ENCODE peak calls at places on chromosomes 6 and 20, in five cellular contexts. C is DND-41, K is psoas muscle, Y is lower lobe of right lung, R is bronchial epithelial cell. P is an unnamed sample.

GRCh38 chr20:19944772-19945459 is 72.2 kb upstream of the NAA20 start:
- DNase-seq in K (no peak), Y (no peak), C (no peak), R (no peak), P (peak)

GRCh38 chr6:3356056-3356823 is 97.5 kb downstream of the PSMG4 start:
- DNase-seq in Y (peak), C (peak), R (peak), K (peak), P (peak)

GRCh38 chr6:159941286-159942113 is 27.4 kb upstream of the IGF2R start:
- DNase-seq in C (peak), K (no peak), R (peak), Y (no peak), P (peak)

GRCh38 chr20:57594092-57594911 is 25.9 kb downstream of the ZBP1 start:
- DNase-seq in C (peak), K (peak), R (no peak), Y (peak), P (peak)

GRCh38 chr6:67047996-67048395 is 1341.0 kb upstream of the EYS start:
- DNase-seq in R (no peak), C (no peak), Y (no peak), K (no peak), P (no peak)

GRCh38 chr6:69918766-69919165 is 52.4 kb downstream of the COL19A1 start:
- DNase-seq in K (no peak), R (no peak), Y (no peak), C (no peak), P (no peak)

GRCh38 chr6:52423971-52424381 is 3.8 kb downstream of the EFHC1 start:
- DNase-seq in C (no peak), Y (no peak), R (peak), K (no peak), P (no peak)

GRCh38 chr6:18680842-18681241 is 293.7 kb downstream of the RNF144B start:
- DNase-seq in Y (no peak), K (no peak), C (no peak), R (peak), P (no peak)

GRCh38 chr20:59190509-59190908 is 26.9 kb downstream of the ZNF831 start:
- DNase-seq in K (no peak), R (no peak), Y (no peak), C (no peak), P (no peak)

GRCh38 chr20:49575551-49576060 is 7.7 kb upstream of the PTGIS start:
- DNase-seq in K (peak), R (no peak), C (no peak), Y (no peak), P (no peak)

GRCh38 chr6:169235286-169235685 is 18.4 kb downstream of the THBS2 start:
- DNase-seq in R (no peak), Y (no peak), C (no peak), K (no peak), P (no peak)

GRCh38 chr20:2559641-2560040 is 23.3 kb downstream of the TMC2 start:
- DNase-seq in Y (no peak), R (no peak), K (no peak), C (no peak), P (no peak)

GRCh38 chr20:63750807-63751470 is 11.4 kb downstream of the SLC2A4RG start:
- DNase-seq in Y (no peak), R (no peak), K (no peak), C (peak), P (no peak)

GRCh38 chr6:71349395-71349794 is 60.8 kb downstream of the OGFRL1 start:
- DNase-seq in R (peak), C (no peak), Y (no peak), K (no peak), P (peak)

GRCh38 chr20:63103402-63104311 is 96.9 kb upstream of the BHLHE23 start:
- DNase-seq in K (peak), R (no peak), Y (peak), C (no peak), P (no peak)

GRCh38 chr6:25056130-25056529 is 120.4 kb upstream of the RIPOR2 start:
- DNase-seq in C (peak), R (no peak), K (no peak), Y (peak), P (peak)

GRCh38 chr6:7087491-7087979 is 20.2 kb upstream of the RREB1 start:
- DNase-seq in C (peak), R (no peak), Y (no peak), K (no peak), P (peak)

GRCh38 chr20:7637184-7637583 is 303.1 kb downstream of the HAO1 start:
- DNase-seq in R (no peak), Y (no peak), K (no peak), C (peak), P (no peak)

GRCh38 chr6:144804246-144804790 is 519.2 kb downstream of the UTRN start:
- DNase-seq in Y (no peak), R (no peak), K (no peak), C (no peak), P (no peak)

GRCh38 chr6:80179691-80180090 is 73.2 kb downstream of the BCKDHB start:
- DNase-seq in K (no peak), C (no peak), Y (no peak), R (peak), P (no peak)

GRCh38 chr20:56765172-56766073 is 136.3 kb downstream of the TFAP2C start:
- DNase-seq in Y (no peak), R (peak), C (no peak), K (no peak), P (no peak)

GRCh38 chr6:100240798-100241197 is 223.9 kb downstream of the SIM1 start:
- DNase-seq in C (no peak), R (peak), Y (no peak), K (no peak), P (no peak)

GRCh38 chr6:166786704-166787293 is 159.7 kb upstream of the RPS6KA2 start:
- DNase-seq in R (peak), K (no peak), C (peak), Y (no peak), P (peak)

GRCh38 chr6:139017227-139017626 is 11.3 kb upstream of the ABRACL start:
- DNase-seq in R (no peak), K (no peak), Y (no peak), C (no peak), P (no peak)

GRCh38 chr20:35766843-35767242 is 5.0 kb upstream of the PHF20 start:
- DNase-seq in K (no peak), Y (no peak), C (no peak), R (no peak), P (no peak)

GRCh38 chr6:2464641-2465040 is 219.2 kb upstream of the GMDS start:
- DNase-seq in K (no peak), C (no peak), Y (no peak), R (no peak), P (no peak)

GRCh38 chr6:152099816-152100618 is 292.5 kb downstream of the ESR1 start:
- DNase-seq in K (peak), C (no peak), R (peak), Y (peak), P (no peak)

GRCh38 chr6:152098683-152099082 is 291.2 kb downstream of the ESR1 start:
- DNase-seq in R (no peak), C (no peak), Y (no peak), K (no peak), P (no peak)

GRCh38 chr6:152094992-152095592 is 287.6 kb downstream of the ESR1 start:
- DNase-seq in C (no peak), K (peak), R (peak), Y (peak), P (no peak)

GRCh38 chr6:152094276-152094675 is 286.8 kb downstream of the ESR1 start:
- DNase-seq in R (no peak), K (no peak), Y (no peak), C (no peak), P (no peak)

DNA sequence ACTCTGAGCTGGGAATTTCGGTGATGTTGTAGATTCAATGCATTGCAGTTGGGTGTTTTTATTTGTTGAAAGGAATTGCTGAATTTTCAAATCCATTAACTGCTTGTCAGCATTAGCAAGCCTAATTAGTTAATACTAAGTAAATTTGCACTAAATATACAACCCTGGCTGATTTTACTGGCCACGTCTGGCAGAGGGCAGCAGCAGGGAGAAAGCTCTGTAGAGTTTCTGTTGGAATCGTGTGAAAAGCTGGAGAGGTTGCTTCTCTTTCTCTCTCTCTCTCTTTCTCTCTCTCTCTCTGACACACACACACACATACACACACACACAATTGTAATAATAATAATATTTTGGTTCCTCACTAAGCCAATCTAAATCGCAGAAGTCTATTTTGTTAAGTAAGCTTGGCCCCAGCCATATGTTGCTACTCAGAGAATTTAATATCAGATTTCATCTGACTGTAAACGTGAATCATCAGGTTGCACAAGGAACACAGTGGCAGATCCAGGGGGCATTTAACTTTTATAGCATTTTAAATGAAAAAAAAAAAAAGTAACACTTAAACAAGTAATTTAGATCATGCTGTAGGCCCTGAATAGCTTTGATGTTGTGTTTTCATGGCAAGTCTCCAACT is 289.5 kb downstream of the ESR1 start:
- DNase-seq in R (peak), K (no peak), C (no peak), Y (no peak), P (no peak)
- TF ChIP-seq CTCF in R (no peak), K (no peak), C (no peak), Y (no peak), P (no peak)

GRCh38 chr20:50733644-50734349 is 2.4 kb downstream of the PARD6B start:
- DNase-seq in K (no peak), C (no peak), R (no peak), Y (no peak), P (no peak)
- H3K4me3 ChIP-seq in K (no peak), C (no peak), R (peak), Y (peak), P (no peak)

DNA sequence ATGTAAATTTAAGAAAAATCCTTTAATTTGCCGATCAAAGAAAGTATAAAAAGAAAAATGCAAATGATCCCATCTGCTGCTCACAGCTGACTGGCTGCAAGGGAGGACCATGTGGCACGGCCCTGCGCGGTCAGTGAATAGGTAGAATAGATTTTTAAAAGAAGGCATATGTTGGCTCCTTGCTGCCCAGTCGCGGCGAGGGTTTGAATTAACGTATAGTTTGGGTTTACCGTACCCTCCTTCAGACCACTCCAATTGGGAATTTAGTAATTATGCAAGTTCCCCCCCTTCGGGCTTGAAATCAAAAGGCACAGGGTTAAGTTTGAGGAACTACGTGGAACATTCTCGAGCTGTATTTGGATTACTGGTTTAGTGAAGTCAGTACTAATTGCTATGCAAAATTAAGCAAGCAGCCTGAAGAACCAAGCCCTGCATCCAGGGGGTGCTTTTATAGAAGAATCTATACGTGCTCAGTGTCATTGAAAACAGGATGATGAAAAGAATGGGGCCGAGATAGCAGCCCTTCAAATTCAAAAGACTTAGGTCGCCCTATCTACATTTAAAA is 1.1 kb upstream of the BEND3 start:
- DNase-seq in R (peak), C (peak), Y (peak), K (no peak), P (peak)
- TF ChIP-seq CTCF in R (no peak), C (peak), Y (no peak), K (peak), P (no peak)

DNA sequence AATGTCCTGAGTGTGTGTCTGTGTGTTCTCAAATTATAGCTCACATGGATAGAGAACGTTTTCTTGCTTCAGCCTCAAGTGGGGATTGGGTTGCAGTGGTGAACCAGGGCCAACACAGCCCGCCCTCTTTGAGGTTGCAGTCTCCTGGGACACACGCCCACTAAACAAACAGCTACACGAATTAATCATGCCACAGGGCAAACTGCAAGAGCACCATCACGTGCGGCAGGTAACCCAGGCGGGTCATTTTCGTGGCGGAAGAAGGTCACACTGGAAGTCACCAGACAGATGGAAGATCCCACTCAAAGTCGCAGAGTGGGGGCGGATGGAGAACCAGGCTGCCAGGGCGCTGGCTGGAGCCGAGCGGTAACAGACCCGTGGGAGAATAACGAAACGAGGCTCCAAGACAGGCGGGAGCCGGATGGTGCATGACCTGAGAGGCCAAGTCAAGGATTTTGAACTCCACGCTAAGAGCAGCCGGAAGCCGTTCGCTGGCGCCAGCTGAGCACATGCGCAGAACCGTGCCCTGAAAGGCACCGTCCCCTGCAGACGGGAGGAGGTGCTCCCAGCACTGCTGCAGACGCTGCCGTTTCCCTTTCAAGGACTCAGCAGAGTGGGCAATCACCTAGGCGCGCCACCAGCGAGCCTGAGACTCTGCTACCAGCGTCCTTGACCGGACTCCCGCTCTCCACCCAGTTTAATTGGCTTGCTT is 10.7 kb downstream of the DLL1 start:
- DNase-seq in R (peak), Y (peak), K (peak), C (no peak), P (peak)
- H3K4me3 ChIP-seq in R (peak), Y (peak), K (peak), C (no peak), P (no peak)

DNA sequence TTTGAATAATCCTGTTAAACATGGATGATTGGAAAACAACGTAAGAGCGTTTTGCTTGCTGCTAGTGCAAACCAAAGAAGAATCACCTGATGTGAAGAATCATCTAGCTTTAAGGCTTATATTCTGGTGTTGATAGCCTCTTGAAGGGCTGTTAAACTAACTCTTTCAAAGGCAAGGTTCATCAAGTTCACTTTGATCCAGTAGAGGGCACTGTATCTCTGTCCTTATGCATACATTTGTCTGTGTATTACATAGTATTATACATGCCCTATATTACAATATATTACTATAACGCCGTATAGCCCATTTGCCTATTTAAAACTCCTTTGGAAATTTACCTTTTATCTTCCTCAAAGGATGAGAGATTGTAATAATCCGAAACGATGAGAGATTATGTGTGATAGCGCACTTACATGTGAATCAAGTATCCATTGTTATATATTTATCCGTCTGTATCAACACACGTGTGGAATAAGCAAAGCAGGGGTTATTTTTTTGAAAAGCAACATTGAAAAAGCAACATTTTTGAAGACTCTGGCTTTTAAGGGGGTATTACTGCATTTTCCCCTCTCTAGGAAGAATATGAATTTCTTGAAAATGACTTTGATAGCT is 50.8 kb upstream of the NRN1 start:
- DNase-seq in K (no peak), C (no peak), Y (no peak), R (peak), P (peak)
- TF ChIP-seq CTCF in K (peak), C (peak), Y (peak), R (peak), P (peak)

P was measured in GM12865.